ENCODE peak calls at places on chromosomes 5 and 9, in eight cellular contexts. G is endothelial cell of umbilical vein, T is breast epithelium, O is cardiac fibroblast, J is HL-60, B is A549, X is neural progenitor cell, F is BE2C. E is an unnamed sample.

GRCh38 chr9:114396558-114397218 is 8.9 kb upstream of the AKNA start:
- DNase-seq in G (no peak), T (no peak), O (peak), J (no peak), B (peak), X (peak), F (no peak), E (no peak)

GRCh38 chr5:142981886-142982820 is 212.0 kb downstream of the ARHGAP26 start:
- DNase-seq in G (peak), T (peak), O (peak), J (no peak), B (no peak), X (peak), F (peak), E (no peak)

GRCh38 chr9:85740821-85741111 is 988 bp downstream of the AGTPBP1 start:
- DNase-seq in G (peak), T (no peak), O (peak), J (peak), B (no peak), X (no peak), F (no peak), E (no peak)

GRCh38 chr9:112315905-112316304 is 17.5 kb downstream of the PTBP3 start:
- DNase-seq in G (peak), T (no peak), O (no peak), J (no peak), B (no peak), X (no peak), F (no peak), E (no peak)

GRCh38 chr5:142221091-142221860 is 103.5 kb downstream of the SPRY4 start:
- DNase-seq in G (no peak), T (no peak), O (peak), J (no peak), B (peak), X (no peak), F (no peak), E (no peak)

GRCh38 chr9:14313951-14314423 is at the start of gene NFIB:
- DNase-seq in G (peak), T (no peak), O (peak), J (no peak), B (peak), X (peak), F (peak), E (no peak)

GRCh38 chr9:15249042-15249818 is 57.8 kb downstream of the TTC39B start:
- DNase-seq in G (peak), T (no peak), O (peak), J (no peak), B (no peak), X (peak), F (no peak), E (no peak)

GRCh38 chr5:27316283-27316675 is 277.9 kb upstream of the CDH9 start:
- DNase-seq in G (no peak), T (no peak), O (peak), J (no peak), B (peak), X (no peak), F (no peak), E (no peak)

GRCh38 chr5:37211661-37212060 is 37.5 kb downstream of the CPLANE1 start:
- DNase-seq in G (no peak), T (no peak), O (no peak), J (no peak), B (no peak), X (no peak), F (no peak), E (no peak)

GRCh38 chr9:24434183-24434582 is 111.5 kb downstream of the IZUMO3 start:
- DNase-seq in G (no peak), T (no peak), O (no peak), J (no peak), B (no peak), X (no peak), F (no peak), E (no peak)

GRCh38 chr9:131259432-131259885 is 16.9 kb downstream of the FAM78A start:
- DNase-seq in G (no peak), T (no peak), O (no peak), J (no peak), B (no peak), X (no peak), F (no peak), E (no peak)

GRCh38 chr9:137149942-137150484 is 11.1 kb downstream of the GRIN1 start:
- DNase-seq in G (no peak), T (no peak), O (no peak), J (no peak), B (no peak), X (no peak), F (no peak), E (no peak)

GRCh38 chr9:76453785-76454184 is 5.2 kb upstream of the GCNT1 start:
- DNase-seq in G (no peak), T (no peak), O (peak), J (peak), B (no peak), X (no peak), F (no peak), E (no peak)

GRCh38 chr5:95631991-95632675 is 12.2 kb downstream of the GPR150 start:
- DNase-seq in G (peak), T (no peak), O (peak), J (no peak), B (peak), X (no peak), F (no peak), E (no peak)

GRCh38 chr5:124698774-124699173 is 47.7 kb downstream of the ZNF608 start:
- DNase-seq in G (no peak), T (no peak), O (peak), J (no peak), B (no peak), X (no peak), F (no peak), E (no peak)

GRCh38 chr9:107138261-107138992 is 144.7 kb upstream of the RAD23B start:
- DNase-seq in G (no peak), T (no peak), O (no peak), J (no peak), B (no peak), X (no peak), F (no peak), E (no peak)

GRCh38 chr5:31573494-31573893 is 41.4 kb downstream of the C5orf22 start:
- DNase-seq in G (no peak), T (no peak), O (no peak), J (no peak), B (no peak), X (no peak), F (no peak), E (no peak)

GRCh38 chr5:96209829-96210228 is 223.2 kb downstream of the PCSK1 start:
- DNase-seq in G (peak), T (no peak), O (peak), J (no peak), B (peak), X (no peak), F (no peak), E (no peak)

GRCh38 chr9:107488400-107489143 is 997 bp downstream of the KLF4 start:
- DNase-seq in G (peak), T (peak), O (peak), J (peak), B (peak), X (peak), F (peak), E (no peak)

GRCh38 chr5:14628346-14628745 is 36.2 kb upstream of the OTULIN start:
- DNase-seq in G (peak), T (no peak), O (peak), J (peak), B (peak), X (peak), F (no peak), E (peak)

GRCh38 chr9:130997925-130998595 is 10.9 kb upstream of the LAMC3 start:
- DNase-seq in G (peak), T (no peak), O (peak), J (peak), B (peak), X (peak), F (peak), E (no peak)

GRCh38 chr5:79754865-79755555 is 65.4 kb downstream of the CMYA5 start:
- DNase-seq in G (no peak), T (no peak), O (no peak), J (no peak), B (no peak), X (no peak), F (no peak), E (no peak)

GRCh38 chr9:22452415-22453010 is 5.9 kb downstream of the DMRTA1 start:
- DNase-seq in G (peak), T (no peak), O (peak), J (peak), B (peak), X (peak), F (peak), E (no peak)

GRCh38 chr5:62208218-62208852 is 97.7 kb upstream of the KIF2A start:
- DNase-seq in G (no peak), T (no peak), O (no peak), J (no peak), B (peak), X (no peak), F (no peak), E (no peak)

GRCh38 chr9:133476036-133476435 is 2.9 kb downstream of the SLC2A6 start:
- DNase-seq in G (no peak), T (no peak), O (no peak), J (no peak), B (no peak), X (no peak), F (peak), E (no peak)
- H3K4me3 ChIP-seq in G (no peak), T (no peak), O (no peak), J (no peak), B (no peak), X (no peak), F (no peak), E (no peak)

GRCh38 chr9:5269249-5269715 is 35.2 kb downstream of the RLN2 start:
- DNase-seq in G (peak), T (no peak), O (peak), J (no peak), B (no peak), X (peak), F (no peak), E (no peak)

GRCh38 chr9:5263568-5264218 is 32.5 kb downstream of the INSL4 start:
- DNase-seq in G (peak), T (no peak), O (peak), J (no peak), B (peak), X (peak), F (no peak), E (no peak)

GRCh38 chr9:5264219-5264595 is 33.0 kb downstream of the INSL4 start:
- DNase-seq in G (no peak), T (no peak), O (no peak), J (no peak), B (no peak), X (no peak), F (no peak), E (no peak)

GRCh38 chr9:5265939-5266338 is 34.7 kb downstream of the INSL4 start:
- DNase-seq in G (no peak), T (no peak), O (no peak), J (no peak), B (no peak), X (peak), F (no peak), E (no peak)
- TF ChIP-seq CTCF in G (no peak), T (no peak), O (no peak), J (no peak), B (no peak), X (peak), F (peak), E (peak)

GRCh38 chr9:93952784-93953491 is 2.2 kb downstream of the BARX1 start:
- DNase-seq in G (no peak), T (no peak), O (no peak), J (peak), B (no peak), X (peak), F (no peak), E (no peak)

GRCh38 chr9:93955356-93956182 is 414 bp upstream of the BARX1 start:
- DNase-seq in G (no peak), T (no peak), O (no peak), J (peak), B (peak), X (peak), F (no peak), E (no peak)

GRCh38 chr9:93952119-93952783 is 2.9 kb downstream of the BARX1 start:
- DNase-seq in G (no peak), T (no peak), O (no peak), J (no peak), B (no peak), X (peak), F (no peak), E (no peak)

GRCh38 chr9:93954436-93955355 is at the start of gene BARX1:
- DNase-seq in G (no peak), T (no peak), O (no peak), J (no peak), B (no peak), X (peak), F (no peak), E (no peak)

DNA sequence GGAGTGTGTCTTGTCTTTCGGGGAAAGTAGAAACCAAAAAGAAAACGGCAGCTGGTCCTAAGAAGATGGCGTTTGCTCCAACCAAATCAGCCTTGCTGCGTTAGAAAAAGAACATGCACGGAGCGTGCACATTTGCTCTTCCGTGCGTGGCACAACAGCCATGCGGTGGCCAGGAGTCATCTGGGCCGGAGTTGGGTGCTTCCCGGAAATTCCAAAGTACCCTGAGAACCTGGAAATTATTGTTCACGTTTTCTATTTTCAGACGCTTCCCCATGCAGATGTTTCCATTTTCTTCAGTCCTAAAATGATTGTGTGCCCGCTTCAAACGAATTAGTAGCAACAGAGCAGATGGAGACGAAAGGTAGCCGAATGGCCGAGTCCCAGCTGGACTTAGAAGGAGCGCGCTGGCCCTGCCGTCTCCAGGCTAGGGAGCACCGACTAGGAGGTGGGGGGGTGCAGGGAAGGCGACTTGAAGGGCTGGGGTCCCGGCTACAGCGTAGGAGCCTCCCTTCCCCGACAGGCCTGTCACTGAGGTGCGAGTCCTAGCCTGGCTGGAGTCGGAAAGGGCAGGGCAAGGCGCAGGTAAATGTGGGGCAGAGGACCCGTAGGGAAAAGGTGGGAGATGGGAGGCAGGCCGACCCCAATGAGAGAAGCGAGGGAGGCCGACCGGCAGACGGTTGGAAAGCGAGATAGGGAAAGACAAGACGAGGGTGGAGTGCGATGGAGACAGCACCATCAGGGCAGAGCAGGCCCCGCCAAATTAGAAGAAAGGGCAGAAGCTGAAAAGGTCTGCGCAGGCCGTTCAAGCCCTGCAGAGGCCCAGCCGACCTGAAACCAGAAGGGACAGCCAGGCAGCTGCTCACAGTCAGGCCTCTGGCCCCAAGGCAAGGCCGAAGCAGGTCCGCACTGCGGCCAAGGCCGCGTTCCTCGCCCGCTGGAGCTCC is 1.4 kb downstream of the BARX1 start:
- DNase-seq in G (no peak), T (no peak), O (no peak), J (no peak), B (no peak), X (peak), F (no peak), E (no peak)
- H3K4me3 ChIP-seq in G (no peak), T (peak), O (no peak), J (no peak), B (no peak), X (peak), F (no peak), E (no peak)

GRCh38 chr5:39148983-39149534 is 70.3 kb downstream of the FYB1 start:
- DNase-seq in G (peak), T (no peak), O (peak), J (no peak), B (peak), X (no peak), F (no peak), E (no peak)
- TF ChIP-seq CTCF in G (peak), T (peak), O (peak), J (peak), B (peak), X (peak), F (peak), E (peak)